ENCODE peak calls at places on chromosomes 13 and 19, in five cellular contexts. M is NCI-H526, L is astrocyte, B is AG08395, X is HT1080. U is an unnamed sample.

GRCh38 chr13:114259374-114259773 is 22.0 kb upstream of the UPF3A start:
- DNase-seq in M (no peak), L (no peak), B (no peak), X (no peak), U (no peak)

GRCh38 chr13:29993196-29993595 is 142.8 kb upstream of the UBL3 start:
- DNase-seq in M (no peak), L (no peak), B (no peak), X (no peak), U (no peak)

GRCh38 chr13:35699805-35700204 is 223.3 kb upstream of the MAB21L1 start:
- DNase-seq in M (no peak), L (peak), B (peak), X (no peak), U (no peak)

GRCh38 chr19:17352608-17353280 is 15.4 kb downstream of the GTPBP3 start:
- DNase-seq in M (no peak), L (no peak), B (no peak), X (no peak), U (no peak)

GRCh38 chr19:43906774-43907173 is 28.3 kb downstream of the ZNF45 start:
- DNase-seq in M (no peak), L (no peak), B (no peak), X (no peak), U (no peak)

GRCh38 chr13:90889906-90890305 is 457.6 kb upstream of the MIR17HG start:
- DNase-seq in M (no peak), L (no peak), B (no peak), X (no peak), U (no peak)

GRCh38 chr13:98416408-98416807 is 160.5 kb downstream of the STK24 start:
- DNase-seq in M (peak), L (no peak), B (no peak), X (no peak), U (no peak)

GRCh38 chr19:7636691-7637373 is at the start of gene STXBP2:
- DNase-seq in M (peak), L (no peak), B (peak), X (no peak), U (peak)

GRCh38 chr13:76656056-76656455 is 230.1 kb downstream of the KCTD12 start:
- DNase-seq in M (no peak), L (no peak), B (no peak), X (no peak), U (no peak)

GRCh38 chr19:13095393-13095784 is 7.3 kb downstream of the LYL1 start:
- DNase-seq in M (no peak), L (no peak), B (no peak), X (no peak), U (peak)

GRCh38 chr13:79989251-79989661 is 351.7 kb downstream of the SPRY2 start:
- DNase-seq in M (no peak), L (peak), B (peak), X (peak), U (no peak)

GRCh38 chr13:106318941-106319411 is 216.5 kb downstream of the EFNB2 start:
- DNase-seq in M (no peak), L (peak), B (peak), X (peak), U (no peak)

GRCh38 chr19:51422053-51422448 is 4.6 kb upstream of the SIGLEC10 start:
- DNase-seq in M (no peak), L (peak), B (peak), X (peak), U (peak)

GRCh38 chr19:6060600-6061391 is 49.5 kb downstream of the RFX2 start:
- DNase-seq in M (no peak), L (peak), B (peak), X (peak), U (peak)

GRCh38 chr19:45294291-45295029 is 28.2 kb downstream of the CKM start:
- DNase-seq in M (no peak), L (no peak), B (no peak), X (no peak), U (no peak)

GRCh38 chr13:63209330-63210017 is 1793.8 kb upstream of the PCDH20 start:
- DNase-seq in M (no peak), L (peak), B (no peak), X (no peak), U (no peak)

GRCh38 chr13:52845766-52846566 is 2.5 kb downstream of the PCDH8 start:
- DNase-seq in M (peak), L (no peak), B (peak), X (no peak), U (peak)

GRCh38 chr19:55091126-55091910 is 15.6 kb downstream of the EPS8L1 start:
- DNase-seq in M (no peak), L (no peak), B (no peak), X (no peak), U (peak)

GRCh38 chr19:50803633-50804419 is 13.6 kb downstream of the ACP4 start:
- DNase-seq in M (peak), L (no peak), B (no peak), X (no peak), U (no peak)

GRCh38 chr19:23799321-23799720 is 40.6 kb upstream of the ZNF681 start:
- DNase-seq in M (no peak), L (no peak), B (no peak), X (no peak), U (no peak)

GRCh38 chr19:47036233-47036651 is 12.2 kb downstream of the TMEM160 start:
- DNase-seq in M (peak), L (no peak), B (no peak), X (no peak), U (peak)

GRCh38 chr19:50512112-50512998 is 1.4 kb downstream of the ASPDH start:
- DNase-seq in M (no peak), L (no peak), B (no peak), X (no peak), U (no peak)

GRCh38 chr13:43698743-43699142 is 88.0 kb downstream of the ENOX1 start:
- DNase-seq in M (no peak), L (peak), B (peak), X (peak), U (no peak)

GRCh38 chr19:35940078-35940775 is 4.1 kb downstream of the LRFN3 start:
- DNase-seq in M (no peak), L (no peak), B (no peak), X (no peak), U (no peak)

GRCh38 chr13:40430234-40430633 is 236.2 kb downstream of the FOXO1 start:
- DNase-seq in M (no peak), L (no peak), B (no peak), X (no peak), U (no peak)

GRCh38 chr13:38498271-38498670 is 148.6 kb downstream of the UFM1 start:
- DNase-seq in M (no peak), L (no peak), B (no peak), X (no peak), U (no peak)

GRCh38 chr19:39423258-39424086 is 11.0 kb downstream of the PLEKHG2 start:
- DNase-seq in M (no peak), L (no peak), B (no peak), X (no peak), U (no peak)

GRCh38 chr19:40658031-40658430 is 32.4 kb downstream of the NUMBL start:
- DNase-seq in M (no peak), L (no peak), B (no peak), X (no peak), U (no peak)

GRCh38 chr13:85241045-85241444 is 558.2 kb downstream of the SLITRK6 start:
- DNase-seq in M (no peak), L (peak), B (no peak), X (peak), U (no peak)

GRCh38 chr19:12868540-12869112 is 12.6 kb downstream of the DNASE2 start:
- DNase-seq in M (no peak), L (no peak), B (peak), X (no peak), U (no peak)

GRCh38 chr13:35210234-35210633 is 266.3 kb downstream of the MAB21L1 start:
- DNase-seq in M (no peak), L (no peak), B (no peak), X (no peak), U (no peak)

U was measured in ecto neural progenitor cell.